ENCODE peak calls at places on chromosomes 4 and X, in nine cellular contexts. One of them, this sample, is unnamed.
A peak's percentile ranks its signal among the peaks of the same experiment; 100 is the strongest.

GRCh38 chrX:115518113-115518512 is 42.9 kb upstream of the PLS3 start:
- DNase-seq in ACHN: no peak
- DNase-seq in retina: no peak
- DNase-seq in HS-5: no peak
- DNase-seq in T-helper 9 cell: no peak
- DNase-seq in neural crest cell: no peak
- DNase-seq in heart right ventricle: no peak
- DNase-seq in midbrain: no peak
- DNase-seq in GM13977: no peak
- DNase-seq in this sample: no peak

GRCh38 chr4:172850838-172851237 is 317.8 kb upstream of the GALNT7 start:
- DNase-seq in midbrain: no peak
- DNase-seq in retina: no peak
- DNase-seq in heart right ventricle: no peak
- DNase-seq in HS-5: peak; percentile 76
- DNase-seq in T-helper 9 cell: no peak
- DNase-seq in neural crest cell: no peak
- DNase-seq in GM13977: no peak
- DNase-seq in ACHN: peak; percentile 52
- DNase-seq in this sample: no peak

GRCh38 chrX:71612256-71612655 is 6.1 kb downstream of the CXCR3 start:
- DNase-seq in midbrain: no peak
- DNase-seq in neural crest cell: no peak
- DNase-seq in T-helper 9 cell: no peak
- DNase-seq in retina: no peak
- DNase-seq in HS-5: no peak
- DNase-seq in ACHN: no peak
- DNase-seq in GM13977: no peak
- DNase-seq in heart right ventricle: no peak
- DNase-seq in this sample: no peak

GRCh38 chrX:110795645-110796510 is at the start of gene CHRDL1:
- DNase-seq in GM13977: no peak
- DNase-seq in heart right ventricle: peak; percentile 26
- DNase-seq in ACHN: peak; percentile 59
- DNase-seq in T-helper 9 cell: no peak
- DNase-seq in neural crest cell: peak; percentile 38
- DNase-seq in HS-5: no peak
- DNase-seq in midbrain: no peak
- DNase-seq in retina: peak; percentile 75
- DNase-seq in this sample: no peak

GRCh38 chr4:67327245-67327860 is 217.9 kb downstream of the CENPC start:
- DNase-seq in retina: peak; percentile 67
- DNase-seq in neural crest cell: peak; percentile 60
- DNase-seq in heart right ventricle: no peak
- DNase-seq in T-helper 9 cell: peak; percentile 14
- DNase-seq in HS-5: peak; percentile 26
- DNase-seq in ACHN: peak; percentile 57
- DNase-seq in midbrain: peak; percentile 74
- DNase-seq in GM13977: peak; percentile 65
- DNase-seq in this sample: peak; percentile 39

GRCh38 chrX:150546711-150547153 is 21.7 kb upstream of the MTM1 start:
- DNase-seq in heart right ventricle: no peak
- DNase-seq in neural crest cell: no peak
- DNase-seq in retina: no peak
- DNase-seq in midbrain: no peak
- DNase-seq in HS-5: no peak
- DNase-seq in ACHN: no peak
- DNase-seq in GM13977: no peak
- DNase-seq in T-helper 9 cell: peak; percentile 26
- DNase-seq in this sample: peak; percentile 38

GRCh38 chr4:167021545-167022155 is 212.6 kb downstream of the SPOCK3 start:
- DNase-seq in GM13977: no peak
- DNase-seq in heart right ventricle: peak; percentile 54
- DNase-seq in midbrain: peak; percentile 88
- DNase-seq in ACHN: peak; percentile 46
- DNase-seq in T-helper 9 cell: peak; percentile 39
- DNase-seq in retina: peak; percentile 77
- DNase-seq in HS-5: no peak
- DNase-seq in neural crest cell: peak; percentile 74
- DNase-seq in this sample: peak; percentile 43

GRCh38 chr4:75698162-75698962 is 25.2 kb upstream of the G3BP2 start:
- DNase-seq in T-helper 9 cell: no peak
- DNase-seq in GM13977: peak; percentile 69
- DNase-seq in retina: no peak
- DNase-seq in midbrain: no peak
- DNase-seq in heart right ventricle: no peak
- DNase-seq in ACHN: no peak
- DNase-seq in HS-5: no peak
- DNase-seq in neural crest cell: no peak
- DNase-seq in this sample: no peak

GRCh38 chrX:110125435-110125834 is 122.5 kb downstream of the TMEM164 start:
- DNase-seq in retina: peak; percentile 14
- DNase-seq in midbrain: peak; percentile 2
- DNase-seq in GM13977: no peak
- DNase-seq in heart right ventricle: no peak
- DNase-seq in T-helper 9 cell: no peak
- DNase-seq in ACHN: peak; percentile 2
- DNase-seq in HS-5: no peak
- DNase-seq in neural crest cell: no peak
- DNase-seq in this sample: no peak

GRCh38 chr4:52873191-52873590 is 11.1 kb downstream of the RASL11B start:
- DNase-seq in ACHN: no peak
- DNase-seq in T-helper 9 cell: no peak
- DNase-seq in GM13977: no peak
- DNase-seq in heart right ventricle: no peak
- DNase-seq in midbrain: peak; percentile 13
- DNase-seq in neural crest cell: no peak
- DNase-seq in retina: peak; percentile 71
- DNase-seq in HS-5: no peak
- DNase-seq in this sample: no peak

GRCh38 chrX:24515447-24515846 is 50.4 kb downstream of the PDK3 start:
- DNase-seq in neural crest cell: no peak
- DNase-seq in T-helper 9 cell: no peak
- DNase-seq in midbrain: peak; percentile 30
- DNase-seq in retina: no peak
- DNase-seq in GM13977: no peak
- DNase-seq in HS-5: no peak
- DNase-seq in heart right ventricle: no peak
- DNase-seq in ACHN: peak; percentile 1
- DNase-seq in this sample: no peak

GRCh38 chrX:56762220-56762619 is 33.2 kb downstream of the NBDY start:
- DNase-seq in neural crest cell: no peak
- DNase-seq in heart right ventricle: no peak
- DNase-seq in HS-5: no peak
- DNase-seq in ACHN: no peak
- DNase-seq in GM13977: no peak
- DNase-seq in T-helper 9 cell: no peak
- DNase-seq in midbrain: no peak
- DNase-seq in retina: no peak
- DNase-seq in this sample: peak; percentile 42

GRCh38 chrX:129522184-129523059 is 868 bp downstream of the SMARCA1 start:
- DNase-seq in retina: peak; percentile 68
- DNase-seq in HS-5: no peak
- DNase-seq in ACHN: peak; percentile 60
- DNase-seq in GM13977: no peak
- DNase-seq in neural crest cell: peak; percentile 46
- DNase-seq in T-helper 9 cell: no peak
- DNase-seq in midbrain: peak; percentile 50
- DNase-seq in heart right ventricle: peak; percentile 47
- DNase-seq in this sample: no peak

GRCh38 chrX:13092455-13092941 is 48.1 kb upstream of the FAM9C start:
- DNase-seq in ACHN: no peak
- DNase-seq in heart right ventricle: no peak
- DNase-seq in neural crest cell: no peak
- DNase-seq in retina: no peak
- DNase-seq in HS-5: no peak
- DNase-seq in T-helper 9 cell: peak; percentile 63
- DNase-seq in midbrain: no peak
- DNase-seq in GM13977: peak; percentile 21
- DNase-seq in this sample: peak; percentile 72

GRCh38 chr4:3210467-3210866 is 38.5 kb upstream of the MSANTD1 start:
- DNase-seq in midbrain: no peak
- DNase-seq in T-helper 9 cell: no peak
- DNase-seq in ACHN: no peak
- DNase-seq in GM13977: no peak
- DNase-seq in heart right ventricle: no peak
- DNase-seq in retina: no peak
- DNase-seq in HS-5: no peak
- DNase-seq in neural crest cell: no peak
- DNase-seq in this sample: no peak

GRCh38 chrX:49073641-49074575 is at the start of gene PRAF2:
- DNase-seq in heart right ventricle: peak; percentile 90
- DNase-seq in neural crest cell: peak; percentile 76
- DNase-seq in GM13977: peak; percentile 94
- DNase-seq in HS-5: peak; percentile 74
- DNase-seq in T-helper 9 cell: peak; percentile 76
- DNase-seq in midbrain: peak; percentile 93
- DNase-seq in ACHN: peak; percentile 83
- DNase-seq in retina: peak; percentile 88
- DNase-seq in this sample: peak; percentile 81

GRCh38 chr4:17614416-17615299 is at the start of gene MED28:
- DNase-seq in neural crest cell: peak; percentile 91
- DNase-seq in T-helper 9 cell: peak; percentile 93
- DNase-seq in HS-5: peak; percentile 85
- DNase-seq in retina: peak; percentile 95
- DNase-seq in GM13977: peak; percentile 94
- DNase-seq in midbrain: peak; percentile 96
- DNase-seq in ACHN: peak; percentile 94
- DNase-seq in heart right ventricle: peak; percentile 95
- DNase-seq in this sample: peak; percentile 94

GRCh38 chr4:185227713-185228278 is 18.4 kb downstream of the SNX25 start:
- DNase-seq in neural crest cell: no peak
- DNase-seq in midbrain: no peak
- DNase-seq in GM13977: no peak
- DNase-seq in retina: peak; percentile 44
- DNase-seq in heart right ventricle: no peak
- DNase-seq in HS-5: no peak
- DNase-seq in ACHN: no peak
- DNase-seq in T-helper 9 cell: no peak
- DNase-seq in this sample: no peak

GRCh38 chr4:11051181-11051580 is 366.6 kb upstream of the CLNK start:
- DNase-seq in ACHN: no peak
- DNase-seq in midbrain: no peak
- DNase-seq in heart right ventricle: no peak
- DNase-seq in neural crest cell: no peak
- DNase-seq in retina: no peak
- DNase-seq in GM13977: no peak
- DNase-seq in HS-5: no peak
- DNase-seq in T-helper 9 cell: no peak
- DNase-seq in this sample: no peak

GRCh38 chr4:77012726-77013125 is 63.1 kb downstream of the CCNI start:
- DNase-seq in T-helper 9 cell: no peak
- DNase-seq in midbrain: no peak
- DNase-seq in neural crest cell: no peak
- DNase-seq in GM13977: no peak
- DNase-seq in heart right ventricle: peak; percentile 27
- DNase-seq in ACHN: no peak
- DNase-seq in retina: no peak
- DNase-seq in HS-5: no peak
- DNase-seq in this sample: no peak

GRCh38 chr4:2256156-2256731 is 5.7 kb downstream of the MXD4 start:
- DNase-seq in retina: no peak
- DNase-seq in ACHN: no peak
- DNase-seq in heart right ventricle: peak; percentile 70
- DNase-seq in midbrain: no peak
- DNase-seq in HS-5: no peak
- DNase-seq in GM13977: no peak
- DNase-seq in T-helper 9 cell: no peak
- DNase-seq in neural crest cell: no peak
- DNase-seq in this sample: no peak

GRCh38 chrX:65652098-65652497 is 15.4 kb upstream of the MSN start:
- DNase-seq in T-helper 9 cell: no peak
- DNase-seq in GM13977: no peak
- DNase-seq in heart right ventricle: no peak
- DNase-seq in midbrain: no peak
- DNase-seq in HS-5: no peak
- DNase-seq in neural crest cell: no peak
- DNase-seq in retina: no peak
- DNase-seq in ACHN: no peak
- DNase-seq in this sample: no peak

GRCh38 chr4:112448211-112448745 is 67.7 kb downstream of the NEUROG2 start:
- DNase-seq in GM13977: no peak
- DNase-seq in midbrain: no peak
- DNase-seq in retina: no peak
- DNase-seq in T-helper 9 cell: no peak
- DNase-seq in heart right ventricle: no peak
- DNase-seq in ACHN: no peak
- DNase-seq in HS-5: peak; percentile 3
- DNase-seq in neural crest cell: no peak
- DNase-seq in this sample: no peak

GRCh38 chr4:118351851-118352827 is 664 bp downstream of the PRSS12 start:
- DNase-seq in T-helper 9 cell: no peak
- DNase-seq in HS-5: no peak
- DNase-seq in retina: peak; percentile 78
- DNase-seq in neural crest cell: peak; percentile 24
- DNase-seq in GM13977: peak; percentile 55
- DNase-seq in ACHN: no peak
- DNase-seq in midbrain: no peak
- DNase-seq in heart right ventricle: no peak
- DNase-seq in this sample: peak; percentile 15

GRCh38 chrX:109344666-109345065 is 137.2 kb downstream of the GUCY2F start:
- DNase-seq in neural crest cell: no peak
- DNase-seq in ACHN: no peak
- DNase-seq in GM13977: no peak
- DNase-seq in retina: no peak
- DNase-seq in midbrain: no peak
- DNase-seq in HS-5: no peak
- DNase-seq in heart right ventricle: no peak
- DNase-seq in T-helper 9 cell: no peak
- DNase-seq in this sample: no peak

GRCh38 chr4:12499693-12500092 is 984.4 kb downstream of the RAB28 start:
- DNase-seq in neural crest cell: no peak
- DNase-seq in HS-5: no peak
- DNase-seq in heart right ventricle: no peak
- DNase-seq in retina: no peak
- DNase-seq in GM13977: no peak
- DNase-seq in ACHN: no peak
- DNase-seq in midbrain: no peak
- DNase-seq in T-helper 9 cell: no peak
- DNase-seq in this sample: no peak

GRCh38 chr4:82421796-82422560 is 8.3 kb downstream of the HNRNPDL start:
- DNase-seq in GM13977: no peak
- DNase-seq in retina: no peak
- DNase-seq in ACHN: no peak
- DNase-seq in neural crest cell: no peak
- DNase-seq in midbrain: no peak
- DNase-seq in heart right ventricle: no peak
- DNase-seq in T-helper 9 cell: no peak
- DNase-seq in HS-5: no peak
- DNase-seq in this sample: no peak

GRCh38 chr4:5391492-5391891 is 316.9 kb downstream of the EVC2 start:
- DNase-seq in midbrain: no peak
- DNase-seq in ACHN: no peak
- DNase-seq in retina: no peak
- DNase-seq in neural crest cell: no peak
- DNase-seq in HS-5: no peak
- DNase-seq in T-helper 9 cell: no peak
- DNase-seq in GM13977: no peak
- DNase-seq in heart right ventricle: no peak
- DNase-seq in this sample: no peak

GRCh38 chr4:184386271-184386781 is 88.0 kb downstream of the IRF2 start:
- DNase-seq in midbrain: no peak
- DNase-seq in retina: no peak
- DNase-seq in heart right ventricle: no peak
- DNase-seq in ACHN: no peak
- DNase-seq in neural crest cell: no peak
- DNase-seq in T-helper 9 cell: no peak
- DNase-seq in HS-5: no peak
- DNase-seq in GM13977: no peak
- DNase-seq in this sample: no peak

GRCh38 chrX:15382809-15383208 is 1.4 kb downstream of the VEGFD start:
- DNase-seq in HS-5: no peak
- DNase-seq in GM13977: no peak
- DNase-seq in T-helper 9 cell: no peak
- DNase-seq in ACHN: no peak
- DNase-seq in neural crest cell: no peak
- DNase-seq in heart right ventricle: no peak
- DNase-seq in midbrain: no peak
- DNase-seq in retina: no peak
- DNase-seq in this sample: no peak

GRCh38 chrX:10502961-10503360 is 117.4 kb downstream of the MID1 start:
- DNase-seq in heart right ventricle: no peak
- DNase-seq in midbrain: no peak
- DNase-seq in GM13977: no peak
- DNase-seq in HS-5: no peak
- DNase-seq in ACHN: no peak
- DNase-seq in retina: no peak
- DNase-seq in neural crest cell: no peak
- DNase-seq in T-helper 9 cell: no peak
- DNase-seq in this sample: no peak